ENCODE peak calls at places on chromosome 12, in seven cellular contexts. One of them, this sample, is unnamed. For H3K4me1 and H3K36me3, the result is how much of the 10 kb centered on the place peaks cover.

GRCh38 chr12:30515351-30515750 is 180.3 kb downstream of the IPO8 start:
- DNase-seq in RWPE2: no peak
- DNase-seq in upper lobe of right lung: no peak
- DNase-seq in small intestine: no peak
- DNase-seq in CD4-positive, CD25-positive, alpha-beta regulatory T cell: no peak
- DNase-seq in right atrium auricular region: no peak
- DNase-seq in BE2C: no peak
- DNase-seq in this sample: no peak

GRCh38 chr12:26274441-26275312 is 79.3 kb downstream of the SSPN start:
- DNase-seq in small intestine: peak
- DNase-seq in upper lobe of right lung: peak
- DNase-seq in BE2C: peak
- DNase-seq in CD4-positive, CD25-positive, alpha-beta regulatory T cell: no peak
- DNase-seq in RWPE2: peak
- DNase-seq in right atrium auricular region: peak
- DNase-seq in this sample: no peak

GRCh38 chr12:32889073-32889760 is 7.4 kb downstream of the PKP2 start:
- DNase-seq in BE2C: no peak
- DNase-seq in right atrium auricular region: no peak
- DNase-seq in RWPE2: no peak
- DNase-seq in CD4-positive, CD25-positive, alpha-beta regulatory T cell: no peak
- DNase-seq in upper lobe of right lung: no peak
- DNase-seq in small intestine: no peak
- DNase-seq in this sample: no peak

GRCh38 chr12:30847259-30847658 is 79.3 kb upstream of the TSPAN11 start:
- DNase-seq in RWPE2: no peak
- DNase-seq in right atrium auricular region: no peak
- DNase-seq in small intestine: peak
- DNase-seq in CD4-positive, CD25-positive, alpha-beta regulatory T cell: peak
- DNase-seq in BE2C: peak
- DNase-seq in upper lobe of right lung: no peak
- DNase-seq in this sample: no peak

GRCh38 chr12:55707841-55708694 is at the start of gene ITGA7:
- DNase-seq in RWPE2: no peak
- DNase-seq in small intestine: peak
- DNase-seq in upper lobe of right lung: peak
- DNase-seq in CD4-positive, CD25-positive, alpha-beta regulatory T cell: peak
- DNase-seq in right atrium auricular region: no peak
- DNase-seq in BE2C: peak
- DNase-seq in this sample: peak

GRCh38 chr12:10617868-10618267 is 4.5 kb upstream of the MAGOHB start:
- DNase-seq in right atrium auricular region: no peak
- DNase-seq in upper lobe of right lung: no peak
- DNase-seq in CD4-positive, CD25-positive, alpha-beta regulatory T cell: no peak
- DNase-seq in small intestine: no peak
- DNase-seq in RWPE2: no peak
- DNase-seq in BE2C: no peak
- DNase-seq in this sample: no peak

GRCh38 chr12:87405918-87406317 is 623.3 kb downstream of the C12orf50 start:
- DNase-seq in upper lobe of right lung: no peak
- DNase-seq in BE2C: no peak
- DNase-seq in RWPE2: no peak
- DNase-seq in CD4-positive, CD25-positive, alpha-beta regulatory T cell: no peak
- DNase-seq in right atrium auricular region: no peak
- DNase-seq in small intestine: no peak
- DNase-seq in this sample: no peak

GRCh38 chr12:18492372-18493025 is 231.2 kb downstream of the PIK3C2G start:
- DNase-seq in CD4-positive, CD25-positive, alpha-beta regulatory T cell: no peak
- DNase-seq in right atrium auricular region: no peak
- DNase-seq in upper lobe of right lung: no peak
- DNase-seq in BE2C: no peak
- DNase-seq in RWPE2: no peak
- DNase-seq in small intestine: no peak
- DNase-seq in this sample: no peak

GRCh38 chr12:1534708-1535107 is 59.7 kb downstream of the FBXL14 start:
- DNase-seq in upper lobe of right lung: peak
- DNase-seq in RWPE2: peak
- DNase-seq in small intestine: no peak
- DNase-seq in CD4-positive, CD25-positive, alpha-beta regulatory T cell: no peak
- DNase-seq in BE2C: no peak
- DNase-seq in right atrium auricular region: no peak
- DNase-seq in this sample: no peak

DNA sequence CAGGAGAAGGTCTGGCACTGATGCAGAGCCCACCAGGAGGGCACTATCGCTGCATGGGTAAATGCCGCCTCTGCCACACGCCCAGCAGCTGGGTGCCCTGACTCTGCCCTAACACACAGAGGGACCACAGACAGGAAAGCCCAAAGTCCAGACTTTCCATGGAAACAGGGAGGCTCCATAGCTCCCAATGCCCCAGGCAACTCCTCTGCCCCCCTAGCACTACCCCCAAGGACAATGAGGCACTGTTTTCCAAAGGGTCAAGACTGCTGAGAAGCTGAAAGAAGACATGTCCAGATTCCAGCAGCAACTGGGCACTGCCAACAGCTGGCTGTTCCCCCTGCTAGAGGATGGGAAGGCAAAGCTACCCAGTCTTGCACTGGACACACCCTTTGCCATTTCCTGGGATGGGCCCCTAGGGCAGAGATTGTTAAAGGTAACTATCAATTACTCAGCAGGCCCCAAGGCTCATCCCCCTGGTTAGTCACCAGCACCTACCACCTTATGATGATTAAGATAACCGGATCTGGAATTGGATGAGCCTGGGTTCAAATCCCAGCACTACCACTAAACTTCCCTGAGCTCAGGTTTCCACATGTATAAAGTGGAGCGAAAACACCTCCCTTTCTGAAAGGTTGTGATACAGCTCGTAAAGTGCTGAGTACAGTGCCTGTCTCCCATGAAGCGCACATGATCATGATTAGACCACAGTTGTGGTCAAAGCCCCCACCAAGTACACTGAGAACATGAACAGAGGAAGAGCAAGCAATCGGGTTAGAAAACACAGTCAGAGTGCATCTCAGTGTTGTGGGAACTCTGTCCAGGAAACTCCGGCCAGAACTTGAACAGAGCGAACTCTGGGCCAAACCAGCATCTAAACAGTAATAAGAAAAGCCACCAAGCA is 3.3 kb downstream of the PXN start:
- DNase-seq in small intestine: peak
- DNase-seq in RWPE2: peak
- DNase-seq in right atrium auricular region: no peak
- DNase-seq in upper lobe of right lung: no peak
- DNase-seq in BE2C: no peak
- DNase-seq in CD4-positive, CD25-positive, alpha-beta regulatory T cell: no peak
- DNase-seq in this sample: no peak
- H3K4me1 ChIP-seq in small intestine: under half
- H3K4me1 ChIP-seq in RWPE2: half or more
- H3K4me1 ChIP-seq in right atrium auricular region: half or more
- H3K4me1 ChIP-seq in upper lobe of right lung: half or more
- H3K4me1 ChIP-seq in BE2C: under half
- H3K4me1 ChIP-seq in CD4-positive, CD25-positive, alpha-beta regulatory T cell: half or more
- H3K4me1 ChIP-seq in this sample: half or more

DNA sequence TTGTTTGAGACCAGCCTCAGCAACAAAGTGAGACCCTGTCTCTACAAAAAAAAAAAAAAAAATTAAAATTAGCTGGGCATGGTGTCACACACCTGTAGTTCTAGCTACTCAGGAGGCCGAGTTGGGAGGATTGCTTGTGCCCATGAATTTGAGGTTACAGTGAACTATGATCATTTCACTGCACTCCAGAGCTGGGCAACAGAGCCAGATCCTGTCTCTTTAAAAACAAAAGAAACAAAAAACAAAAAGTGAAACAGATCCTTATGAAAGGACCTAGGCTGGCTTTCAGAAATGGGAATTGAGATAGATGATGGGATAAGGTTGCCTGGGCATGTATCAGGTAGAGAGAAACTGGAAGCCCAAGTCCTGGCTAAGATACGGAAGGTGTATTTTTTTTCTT is 13.9 kb downstream of the ACTR6 start:
- DNase-seq in BE2C: no peak
- DNase-seq in upper lobe of right lung: no peak
- DNase-seq in CD4-positive, CD25-positive, alpha-beta regulatory T cell: no peak
- DNase-seq in small intestine: no peak
- DNase-seq in RWPE2: no peak
- DNase-seq in right atrium auricular region: no peak
- DNase-seq in this sample: no peak
- H3K36me3 ChIP-seq in BE2C: under half
- H3K36me3 ChIP-seq in upper lobe of right lung: half or more
- H3K36me3 ChIP-seq in CD4-positive, CD25-positive, alpha-beta regulatory T cell: half or more
- H3K36me3 ChIP-seq in small intestine: under half
- H3K36me3 ChIP-seq in RWPE2: half or more
- H3K36me3 ChIP-seq in right atrium auricular region: half or more
- H3K36me3 ChIP-seq in this sample: under half

GRCh38 chr12:52187640-52188039 is 4.2 kb downstream of the KRT80 start:
- DNase-seq in CD4-positive, CD25-positive, alpha-beta regulatory T cell: no peak
- DNase-seq in right atrium auricular region: no peak
- DNase-seq in small intestine: no peak
- DNase-seq in BE2C: no peak
- DNase-seq in RWPE2: no peak
- DNase-seq in upper lobe of right lung: no peak
- DNase-seq in this sample: no peak
- H3K4me1 ChIP-seq in CD4-positive, CD25-positive, alpha-beta regulatory T cell: under half
- H3K4me1 ChIP-seq in right atrium auricular region: half or more
- H3K4me1 ChIP-seq in small intestine: under half
- H3K4me1 ChIP-seq in BE2C: under half
- H3K4me1 ChIP-seq in RWPE2: half or more
- H3K4me1 ChIP-seq in upper lobe of right lung: under half
- H3K4me1 ChIP-seq in this sample: under half

GRCh38 chr12:132063491-132063890 is 80.6 kb downstream of the DDX51 start:
- DNase-seq in BE2C: no peak
- DNase-seq in CD4-positive, CD25-positive, alpha-beta regulatory T cell: no peak
- DNase-seq in small intestine: no peak
- DNase-seq in upper lobe of right lung: no peak
- DNase-seq in right atrium auricular region: no peak
- DNase-seq in RWPE2: no peak
- DNase-seq in this sample: no peak
- H3K36me3 ChIP-seq in BE2C: half or more
- H3K36me3 ChIP-seq in CD4-positive, CD25-positive, alpha-beta regulatory T cell: half or more
- H3K36me3 ChIP-seq in small intestine: under half
- H3K36me3 ChIP-seq in upper lobe of right lung: half or more
- H3K36me3 ChIP-seq in right atrium auricular region: half or more
- H3K36me3 ChIP-seq in RWPE2: under half
- H3K36me3 ChIP-seq in this sample: under half

DNA sequence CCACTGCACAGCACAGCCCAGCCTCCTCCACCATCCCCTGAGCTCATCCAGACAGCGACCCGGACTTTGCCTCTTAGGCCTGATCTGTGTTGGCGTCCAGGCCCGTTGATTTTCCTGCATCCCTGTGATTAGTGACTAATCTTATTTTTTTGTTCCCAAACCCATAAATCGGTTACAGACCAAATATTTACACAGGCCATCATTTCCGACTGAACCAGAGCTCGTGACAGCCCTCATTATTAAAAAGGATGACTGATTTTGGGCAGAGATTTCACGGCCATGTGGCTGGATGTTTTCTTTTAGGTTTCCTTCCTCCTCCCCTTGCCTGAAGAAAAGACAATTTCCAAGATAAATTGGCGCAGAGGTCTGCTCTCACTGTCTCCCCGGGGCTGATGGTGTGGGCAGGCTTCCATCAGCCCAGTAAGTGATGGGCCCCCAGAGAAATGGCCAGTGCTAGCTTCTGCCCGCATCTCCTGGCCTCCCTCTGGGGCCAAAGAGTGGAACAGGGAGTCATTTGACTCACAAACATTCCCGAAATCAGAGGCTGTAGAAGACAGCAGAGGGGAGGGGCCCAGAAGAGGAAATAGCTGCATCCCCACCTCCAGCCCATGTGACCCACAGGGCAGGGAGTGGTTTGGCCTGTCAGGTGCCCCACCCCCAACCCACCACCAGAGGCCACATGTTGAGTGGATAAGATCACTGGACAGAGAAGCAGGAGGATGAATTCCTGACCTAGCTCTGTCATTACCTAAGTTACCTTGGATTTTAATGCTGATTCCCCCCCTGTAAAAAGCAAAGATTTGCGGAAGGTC is 283.5 kb downstream of the KSR2 start:
- DNase-seq in upper lobe of right lung: no peak
- DNase-seq in CD4-positive, CD25-positive, alpha-beta regulatory T cell: no peak
- DNase-seq in BE2C: peak
- DNase-seq in small intestine: peak
- DNase-seq in right atrium auricular region: no peak
- DNase-seq in RWPE2: peak
- DNase-seq in this sample: no peak
- H3K4me1 ChIP-seq in upper lobe of right lung: under half
- H3K4me1 ChIP-seq in CD4-positive, CD25-positive, alpha-beta regulatory T cell: under half
- H3K4me1 ChIP-seq in BE2C: under half
- H3K4me1 ChIP-seq in small intestine: under half
- H3K4me1 ChIP-seq in right atrium auricular region: under half
- H3K4me1 ChIP-seq in RWPE2: under half
- H3K4me1 ChIP-seq in this sample: under half

GRCh38 chr12:106183735-106184134 is 45.0 kb upstream of the NUAK1 start:
- DNase-seq in upper lobe of right lung: no peak
- DNase-seq in CD4-positive, CD25-positive, alpha-beta regulatory T cell: no peak
- DNase-seq in BE2C: no peak
- DNase-seq in RWPE2: no peak
- DNase-seq in right atrium auricular region: no peak
- DNase-seq in small intestine: no peak
- DNase-seq in this sample: no peak
- H3K36me3 ChIP-seq in upper lobe of right lung: under half
- H3K36me3 ChIP-seq in CD4-positive, CD25-positive, alpha-beta regulatory T cell: under half
- H3K36me3 ChIP-seq in BE2C: under half
- H3K36me3 ChIP-seq in RWPE2: under half
- H3K36me3 ChIP-seq in right atrium auricular region: under half
- H3K36me3 ChIP-seq in small intestine: under half
- H3K36me3 ChIP-seq in this sample: under half

GRCh38 chr12:52849511-52849910 is 717 bp upstream of the KRT78 start:
- DNase-seq in CD4-positive, CD25-positive, alpha-beta regulatory T cell: no peak
- DNase-seq in upper lobe of right lung: no peak
- DNase-seq in small intestine: no peak
- DNase-seq in right atrium auricular region: no peak
- DNase-seq in RWPE2: no peak
- DNase-seq in BE2C: no peak
- DNase-seq in this sample: no peak
- H3K4me1 ChIP-seq in CD4-positive, CD25-positive, alpha-beta regulatory T cell: under half
- H3K4me1 ChIP-seq in upper lobe of right lung: under half
- H3K4me1 ChIP-seq in small intestine: under half
- H3K4me1 ChIP-seq in right atrium auricular region: under half
- H3K4me1 ChIP-seq in RWPE2: under half
- H3K4me1 ChIP-seq in BE2C: under half
- H3K4me1 ChIP-seq in this sample: under half

This sample was measured in CD8-positive, alpha-beta T cell.